ENCODE peak calls at places on chromosome 18, in seven cellular contexts. O is GM23248; A is brain microvascular endothelial cell; C is NCI-H524; H is nephron progenitor cell; T is activated CD4-positive, alpha-beta T cell treated with anti-CD3 and anti-CD28 coated beads, Interleukin-2, amount 50 U/mL, for 1 hour; X is Kasumi-1. Z is an unnamed sample.

GRCh38 chr18:50299626-50300388 is 12.3 kb upstream of the CXXC1 start:
- DNase-seq in O (no peak), A (no peak), C (no peak), H (no peak), T (no peak), X (no peak), Z (no peak)

GRCh38 chr18:36412778-36413177 is 115.3 kb downstream of the FHOD3 start:
- DNase-seq in O (peak; percentile 62), A (no peak), C (peak; percentile 7), H (no peak), T (no peak), X (peak; percentile 12), Z (peak; percentile 29)

GRCh38 chr18:48459016-48459415 is 49.8 kb upstream of the ZBTB7C start:
- DNase-seq in O (no peak), A (no peak), C (no peak), H (no peak), T (no peak), X (peak; percentile 12), Z (no peak)

GRCh38 chr18:3466051-3466450 is 16.1 kb downstream of the TGIF1 start:
- DNase-seq in O (peak; percentile 92), A (peak; percentile 86), C (no peak), H (no peak), T (no peak), X (peak; percentile 71), Z (peak; percentile 87)

GRCh38 chr18:58525517-58525916 is 103.4 kb downstream of the ALPK2 start:
- DNase-seq in O (peak; percentile 72), A (peak; percentile 48), C (no peak), H (no peak), T (no peak), X (no peak), Z (peak; percentile 63)

GRCh38 chr18:3115430-3116025 is 102.6 kb upstream of the LPIN2 start:
- DNase-seq in O (no peak), A (no peak), C (no peak), H (no peak), T (no peak), X (no peak), Z (no peak)

GRCh38 chr18:77100751-77101355 is 31.7 kb downstream of the MBP start:
- DNase-seq in O (peak; percentile 7), A (no peak), C (no peak), H (no peak), T (no peak), X (no peak), Z (no peak)

GRCh38 chr18:57784034-57784815 is 18.9 kb downstream of the ATP8B1 start:
- DNase-seq in O (peak; percentile 87), A (peak; percentile 67), C (no peak), H (peak; percentile 19), T (no peak), X (no peak), Z (peak; percentile 75)

GRCh38 chr18:79400591-79401381 is 5.1 kb downstream of the NFATC1 start:
- DNase-seq in O (peak; percentile 43), A (no peak), C (no peak), H (peak; percentile 39), T (peak; percentile 63), X (no peak), Z (no peak)

GRCh38 chr18:75269696-75270095 is 59.1 kb downstream of the TSHZ1 start:
- DNase-seq in O (no peak), A (no peak), C (peak; percentile 40), H (no peak), T (no peak), X (no peak), Z (no peak)

GRCh38 chr18:45107425-45107824 is 426.7 kb downstream of the SETBP1 start:
- DNase-seq in O (peak; percentile 95), A (peak; percentile 40), C (no peak), H (no peak), T (no peak), X (no peak), Z (peak; percentile 43)

GRCh38 chr18:46477425-46478011 is 179.5 kb downstream of the LOXHD1 start:
- DNase-seq in O (no peak), A (no peak), C (no peak), H (no peak), T (no peak), X (no peak), Z (no peak)

GRCh38 chr18:46337206-46337710 is 233.1 kb downstream of the HAUS1 start:
- DNase-seq in O (no peak), A (no peak), C (no peak), H (no peak), T (no peak), X (no peak), Z (no peak)

GRCh38 chr18:57447154-57447621 is 12.0 kb downstream of the ONECUT2 start:
- DNase-seq in O (peak; percentile 45), A (peak; percentile 14), C (no peak), H (peak; percentile 96), T (no peak), X (peak; percentile 65), Z (peak; percentile 35)